ENCODE peak calls at places on chromosomes 5 and 9, in eight cellular contexts. J is HCT116, S is SK-N-SH, A is endothelial cell of umbilical vein, I is H1, W is K562, U is HepG2, D is GM12878. M is an unnamed sample.

GRCh38 chr5:149320791-149321330 is 24.4 kb upstream of the GRPEL2 start:
- DNase-seq in J (peak), S (peak), A (peak), I (no peak), W (peak), U (peak), D (no peak), M (peak)

GRCh38 chr9:116928884-116929283 is 241.8 kb downstream of the TRIM32 start:
- DNase-seq in J (no peak), S (no peak), A (no peak), I (peak), W (no peak), U (no peak), D (no peak), M (no peak)

GRCh38 chr5:138466900-138467710 is 1.8 kb downstream of the EGR1 start:
- DNase-seq in J (no peak), S (peak), A (peak), I (peak), W (no peak), U (no peak), D (no peak), M (no peak)

GRCh38 chr5:1445313-1445894 is at the start of gene SLC6A3:
- DNase-seq in J (no peak), S (peak), A (no peak), I (no peak), W (peak), U (no peak), D (no peak), M (no peak)

GRCh38 chr5:132277971-132278964 is 15.9 kb upstream of the SLC22A4 start:
- DNase-seq in J (no peak), S (no peak), A (no peak), I (no peak), W (peak), U (peak), D (no peak), M (no peak)

GRCh38 chr5:56314536-56314935 is 81.4 kb upstream of the ANKRD55 start:
- DNase-seq in J (no peak), S (no peak), A (no peak), I (no peak), W (peak), U (peak), D (no peak), M (no peak)

GRCh38 chr5:56681346-56681745 is 134.0 kb upstream of the MAP3K1 start:
- DNase-seq in J (no peak), S (no peak), A (no peak), I (no peak), W (no peak), U (no peak), D (no peak), M (no peak)

GRCh38 chr9:129609486-129610192 is 11.3 kb downstream of the C9orf50 start:
- DNase-seq in J (no peak), S (peak), A (no peak), I (no peak), W (peak), U (no peak), D (no peak), M (no peak)

GRCh38 chr9:123353984-123354591 is 1.9 kb upstream of the CRB2 start:
- DNase-seq in J (peak), S (peak), A (peak), I (peak), W (peak), U (peak), D (no peak), M (no peak)

GRCh38 chr5:103218164-103218563 is 40.4 kb upstream of the MACIR start:
- DNase-seq in J (no peak), S (no peak), A (peak), I (no peak), W (no peak), U (peak), D (no peak), M (no peak)

GRCh38 chr5:63032343-63032742 is 453.7 kb downstream of the LRRC70 start:
- DNase-seq in J (no peak), S (no peak), A (no peak), I (no peak), W (no peak), U (no peak), D (no peak), M (no peak)

GRCh38 chr9:132728071-132728470 is 57.8 kb downstream of the GTF3C4 start:
- DNase-seq in J (no peak), S (no peak), A (no peak), I (no peak), W (no peak), U (no peak), D (no peak), M (no peak)

GRCh38 chr5:137565450-137565849 is 66.3 kb upstream of the SPOCK1 start:
- DNase-seq in J (no peak), S (no peak), A (no peak), I (no peak), W (no peak), U (no peak), D (no peak), M (no peak)

GRCh38 chr9:101417977-101418376 is 17.6 kb downstream of the ALDOB start:
- DNase-seq in J (no peak), S (no peak), A (no peak), I (no peak), W (no peak), U (no peak), D (no peak), M (no peak)

GRCh38 chr5:110879675-110880074 is 140.9 kb downstream of the SLC25A46 start:
- DNase-seq in J (no peak), S (no peak), A (no peak), I (no peak), W (no peak), U (no peak), D (no peak), M (no peak)

GRCh38 chr5:96529559-96529958 is 96.5 kb upstream of the PCSK1 start:
- DNase-seq in J (no peak), S (no peak), A (no peak), I (no peak), W (no peak), U (no peak), D (no peak), M (no peak)

GRCh38 chr5:77590347-77590746 is 48.2 kb downstream of the OTP start:
- DNase-seq in J (no peak), S (no peak), A (no peak), I (no peak), W (no peak), U (no peak), D (peak), M (no peak)

GRCh38 chr5:21918451-21918850 is 934.7 kb downstream of the CDH12 start:
- DNase-seq in J (no peak), S (no peak), A (no peak), I (no peak), W (no peak), U (no peak), D (no peak), M (no peak)

GRCh38 chr5:8457187-8458037 is 588.5 kb downstream of the MTRR start:
- DNase-seq in J (no peak), S (peak), A (peak), I (no peak), W (peak), U (peak), D (peak), M (peak)

GRCh38 chr5:139105621-139106071 is 92.5 kb downstream of the SIL1 start:
- DNase-seq in J (no peak), S (peak), A (no peak), I (no peak), W (no peak), U (no peak), D (no peak), M (no peak)

GRCh38 chr5:179270581-179271300 is 74.5 kb downstream of the ADAMTS2 start:
- DNase-seq in J (no peak), S (peak), A (no peak), I (no peak), W (no peak), U (no peak), D (no peak), M (no peak)

GRCh38 chr9:130766031-130766903 is 68.8 kb upstream of the ABL1 start:
- DNase-seq in J (no peak), S (no peak), A (no peak), I (no peak), W (no peak), U (no peak), D (no peak), M (no peak)

GRCh38 chr9:72485821-72486605 is 35.4 kb upstream of the TMC1 start:
- DNase-seq in J (no peak), S (no peak), A (no peak), I (no peak), W (no peak), U (no peak), D (no peak), M (no peak)

GRCh38 chr5:179806250-179807045 is at the start of gene MGAT4B:
- DNase-seq in J (no peak), S (peak), A (peak), I (no peak), W (peak), U (no peak), D (no peak), M (no peak)

GRCh38 chr9:135040892-135041291 is 46.6 kb upstream of the OLFM1 start:
- DNase-seq in J (no peak), S (no peak), A (no peak), I (no peak), W (no peak), U (no peak), D (no peak), M (no peak)

GRCh38 chr9:82363236-82363635 is 374.7 kb downstream of the SPATA31D1 start:
- DNase-seq in J (no peak), S (no peak), A (no peak), I (no peak), W (no peak), U (no peak), D (no peak), M (no peak)

GRCh38 chr9:83270116-83270515 is 207.2 kb upstream of the RASEF start:
- DNase-seq in J (no peak), S (no peak), A (peak), I (no peak), W (no peak), U (peak), D (no peak), M (no peak)

GRCh38 chr9:116059466-116059865 is 94.1 kb upstream of the PAPPA start:
- DNase-seq in J (no peak), S (no peak), A (no peak), I (no peak), W (no peak), U (no peak), D (no peak), M (no peak)

GRCh38 chr9:129570450-129571297 is 50.2 kb downstream of the C9orf50 start:
- DNase-seq in J (peak), S (no peak), A (no peak), I (no peak), W (peak), U (peak), D (no peak), M (no peak)

GRCh38 chr9:84153885-84154284 is 173.3 kb downstream of the RMI1 start:
- DNase-seq in J (no peak), S (no peak), A (no peak), I (no peak), W (no peak), U (no peak), D (no peak), M (no peak)

GRCh38 chr5:90962481-90962880 is 403.9 kb downstream of the ADGRV1 start:
- DNase-seq in J (no peak), S (no peak), A (peak), I (no peak), W (no peak), U (no peak), D (no peak), M (no peak)

GRCh38 chr5:127088226-127088625 is 14.9 kb upstream of the C5orf63 start:
- DNase-seq in J (no peak), S (no peak), A (no peak), I (no peak), W (no peak), U (no peak), D (no peak), M (no peak)

GRCh38 chr9:130707225-130707976 is 13.8 kb downstream of the EXOSC2 start:
- DNase-seq in J (no peak), S (peak), A (peak), I (no peak), W (no peak), U (peak), D (no peak), M (no peak)

GRCh38 chr5:126595486-126596083 is 566 bp upstream of the ALDH7A1 start:
- DNase-seq in J (no peak), S (no peak), A (no peak), I (no peak), W (no peak), U (no peak), D (no peak), M (no peak)

GRCh38 chr9:26112724-26113123 is 434.5 kb upstream of the TUSC1 start:
- DNase-seq in J (no peak), S (no peak), A (no peak), I (no peak), W (no peak), U (no peak), D (no peak), M (no peak)

GRCh38 chr9:15253197-15253596 is 53.8 kb downstream of the TTC39B start:
- DNase-seq in J (no peak), S (no peak), A (peak), I (no peak), W (no peak), U (no peak), D (no peak), M (no peak)

GRCh38 chr9:7320139-7320538 is 479.4 kb downstream of the DMAC1 start:
- DNase-seq in J (no peak), S (peak), A (peak), I (peak), W (no peak), U (no peak), D (no peak), M (no peak)

GRCh38 chr9:126317513-126317912 is 9.1 kb upstream of the MVB12B start:
- DNase-seq in J (no peak), S (no peak), A (peak), I (no peak), W (no peak), U (peak), D (no peak), M (no peak)

GRCh38 chr5:167770461-167770860 is 521.0 kb upstream of the WWC1 start:
- DNase-seq in J (no peak), S (no peak), A (no peak), I (no peak), W (no peak), U (no peak), D (no peak), M (no peak)

GRCh38 chr9:36781532-36781931 is 208.8 kb downstream of the MELK start:
- DNase-seq in J (peak), S (no peak), A (peak), I (no peak), W (no peak), U (peak), D (no peak), M (no peak)
- H3K9ac ChIP-seq in J (no peak), S (no peak), A (no peak), I (no peak), W (no peak), U (no peak), D (no peak), M (no peak)

DNA sequence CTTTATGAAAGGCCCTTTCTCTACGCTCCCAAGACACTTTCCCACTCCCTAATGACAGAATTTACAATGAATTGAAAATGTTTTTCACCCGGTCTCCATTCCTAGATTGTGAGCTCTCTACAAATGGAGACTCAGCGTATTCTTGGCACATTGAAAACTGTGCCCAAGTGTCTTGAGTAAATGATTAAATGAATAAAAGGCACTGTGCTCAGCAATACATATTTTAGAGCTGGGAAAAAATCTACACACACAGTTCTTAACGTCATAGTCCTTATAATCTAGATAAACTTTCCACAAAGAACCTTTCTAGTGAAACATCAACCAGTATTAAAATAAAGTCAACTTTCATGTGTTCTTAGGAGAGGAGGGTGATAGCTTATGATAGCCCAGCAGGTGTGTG is 634.0 kb downstream of the RAB3C start:
- DNase-seq in J (no peak), S (no peak), A (no peak), I (no peak), W (no peak), U (no peak), D (no peak), M (no peak)
- H3K27ac ChIP-seq in J (no peak), S (no peak), A (no peak), I (no peak), W (no peak), U (no peak), D (no peak), M (no peak)

GRCh38 chr5:98109561-98110006 is 663.9 kb upstream of the RGMB start:
- DNase-seq in J (no peak), S (no peak), A (peak), I (no peak), W (no peak), U (no peak), D (no peak), M (no peak)
- TF ChIP-seq POLR2AphosphoS5 in J (no peak), S (no peak), A (no peak), I (no peak), W (no peak), U (no peak), D (no peak), M (no peak)

DNA sequence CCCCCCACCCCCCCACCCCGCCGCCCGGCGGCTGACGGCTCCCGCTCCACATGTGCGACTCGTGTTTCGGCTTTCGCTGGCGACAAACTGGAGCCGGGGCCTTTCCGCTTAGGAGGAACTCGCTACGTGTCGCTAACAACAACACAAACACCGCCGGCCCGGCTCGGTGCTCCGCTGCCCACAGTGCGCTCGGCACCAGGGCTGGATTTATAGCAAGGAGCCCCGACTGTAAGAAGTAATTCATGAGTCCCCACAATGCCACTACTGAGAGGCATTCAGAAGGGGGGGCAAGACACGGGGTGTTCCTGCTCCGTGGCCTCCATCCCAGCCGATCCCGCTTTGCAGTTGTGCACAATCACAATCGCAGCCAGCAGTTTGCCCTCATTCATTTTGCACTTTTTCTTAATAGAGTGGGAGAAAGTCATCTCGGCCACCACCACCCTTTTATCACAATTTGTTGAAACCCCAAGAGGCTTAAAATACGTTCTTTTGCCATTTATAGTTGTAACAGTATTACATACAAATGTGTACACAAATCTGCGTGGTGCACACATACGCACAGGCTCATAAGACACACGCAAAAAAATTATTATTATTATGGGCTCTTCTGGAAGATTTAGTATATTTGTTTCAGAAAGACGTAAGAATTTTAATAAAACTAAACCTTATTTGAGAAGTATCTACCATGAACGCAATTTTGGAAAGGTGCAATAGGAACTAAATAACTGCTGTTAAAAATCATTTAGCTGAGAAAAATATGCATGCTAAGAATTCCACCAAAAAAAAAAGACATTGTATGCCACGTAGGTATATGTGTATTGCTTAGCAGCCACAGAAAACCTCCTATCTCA is 48.1 kb downstream of the EBF1 start:
- DNase-seq in J (no peak), S (no peak), A (peak), I (no peak), W (no peak), U (no peak), D (no peak), M (no peak)
- H3K9ac ChIP-seq in J (no peak), S (no peak), A (no peak), I (no peak), W (no peak), U (no peak), D (peak), M (peak)

GRCh38 chr5:84430079-84430478 is 45.4 kb upstream of the EDIL3 start:
- DNase-seq in J (no peak), S (no peak), A (no peak), I (no peak), W (no peak), U (no peak), D (no peak), M (no peak)

GRCh38 chr5:84430863-84431663 is 46.4 kb upstream of the EDIL3 start:
- DNase-seq in J (no peak), S (no peak), A (no peak), I (no peak), W (no peak), U (no peak), D (no peak), M (no peak)

GRCh38 chr5:84425365-84425764 is 40.7 kb upstream of the EDIL3 start:
- DNase-seq in J (no peak), S (no peak), A (no peak), I (no peak), W (no peak), U (no peak), D (no peak), M (no peak)
- H3K27ac ChIP-seq in J (no peak), S (no peak), A (no peak), I (no peak), W (no peak), U (no peak), D (no peak), M (no peak)

DNA sequence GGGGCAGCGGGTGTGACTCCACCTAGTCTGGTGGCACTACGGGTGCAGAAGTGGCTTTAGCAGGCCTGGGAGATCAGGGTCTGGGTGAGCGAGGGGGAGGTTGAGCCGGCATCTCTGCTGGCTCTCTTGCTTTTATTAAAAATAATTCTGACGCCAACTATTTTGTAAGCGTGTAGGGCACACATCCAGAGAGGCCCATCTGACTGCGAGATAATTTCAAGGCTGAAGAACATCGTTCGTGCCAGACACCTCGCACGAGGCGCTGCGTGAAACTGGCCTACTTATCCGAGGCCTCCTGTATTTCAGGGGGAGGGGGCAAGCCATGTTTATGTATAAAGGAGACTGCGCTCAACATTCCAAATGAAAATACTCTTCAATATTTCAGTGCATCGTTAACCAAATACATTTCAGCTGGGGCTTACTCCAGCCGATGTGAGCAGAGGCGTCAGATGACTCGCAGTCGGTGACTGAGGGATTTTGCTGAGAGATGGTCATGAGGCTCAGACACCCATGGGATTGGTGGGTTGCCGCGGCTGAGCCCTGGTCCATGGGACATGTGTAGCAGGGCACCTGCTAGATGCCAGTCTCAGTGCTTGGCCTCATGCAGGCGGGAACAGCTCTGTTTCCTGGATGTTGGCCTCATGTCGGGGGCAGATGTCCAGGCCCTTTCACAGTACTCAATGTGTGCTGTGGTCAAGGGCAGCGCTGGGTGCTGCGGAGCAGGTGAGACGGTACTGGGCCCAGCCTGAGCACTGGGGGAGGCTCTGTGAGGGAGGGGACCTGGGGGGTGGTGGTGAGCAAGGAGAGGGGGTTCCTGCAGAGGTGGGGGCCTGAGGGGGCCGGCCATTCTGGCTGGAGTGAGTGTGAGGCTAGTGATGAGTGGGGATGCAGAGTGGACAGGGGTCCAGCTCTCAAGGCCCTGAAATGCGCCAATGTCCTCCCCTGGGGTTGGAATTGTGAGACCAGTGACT is 201.5 kb downstream of the DAB2IP start:
- DNase-seq in J (no peak), S (no peak), A (no peak), I (no peak), W (no peak), U (no peak), D (no peak), M (no peak)
- TF ChIP-seq POLR2AphosphoS5 in J (no peak), S (no peak), A (no peak), I (no peak), W (no peak), U (no peak), D (no peak), M (no peak)

M was measured in SK-N-MC.